ENCODE peak calls at places on chromosomes 6 and 20, in four cellular contexts. C is HL-60, Q is cardiac muscle cell, S is fibroblast of mammary gland. Z is an unnamed sample.

GRCh38 chr20:63974402-63975200 is 4.8 kb downstream of the SAMD10 start:
- DNase-seq in C (no peak), S (no peak), Q (no peak), Z (no peak)

GRCh38 chr20:56504373-56505005 is 20.1 kb upstream of the FAM209A start:
- DNase-seq in Q (peak; percentile 6), C (no peak), S (peak; percentile 4), Z (no peak)

GRCh38 chr6:149158076-149158475 is 159.4 kb upstream of the TAB2 start:
- DNase-seq in Q (no peak), C (no peak), S (no peak), Z (no peak)

GRCh38 chr6:42694586-42694985 is 27.8 kb downstream of the PRPH2 start:
- DNase-seq in C (no peak), Q (peak; percentile 46), S (peak; percentile 56), Z (peak; percentile 94)

GRCh38 chr6:11812951-11813350 is 34.3 kb upstream of the ADTRP start:
- DNase-seq in S (no peak), C (no peak), Q (no peak), Z (no peak)

GRCh38 chr20:23079926-23080325 is 6.2 kb downstream of the CD93 start:
- DNase-seq in C (no peak), Q (no peak), S (no peak), Z (no peak)

GRCh38 chr20:60507087-60507684 is 549.0 kb downstream of the CDH26 start:
- DNase-seq in C (no peak), S (no peak), Q (no peak), Z (no peak)

GRCh38 chr6:94584211-94584610 is 993.1 kb upstream of the MANEA start:
- DNase-seq in S (no peak), Q (no peak), C (no peak), Z (no peak)

GRCh38 chr6:144008501-144009245 is 614 bp upstream of the PLAGL1 start:
- DNase-seq in S (no peak), C (no peak), Q (no peak), Z (peak; percentile 8)

GRCh38 chr20:43824279-43824678 is 90.4 kb upstream of the TOX2 start:
- DNase-seq in Q (no peak), S (no peak), C (no peak), Z (no peak)

GRCh38 chr6:35213824-35214756 is at the start of gene SCUBE3:
- DNase-seq in S (peak; percentile 16), Q (peak; percentile 44), C (no peak), Z (peak; percentile 28)

GRCh38 chr20:46970937-46971630 is 76.4 kb downstream of the EYA2 start:
- DNase-seq in C (peak; percentile 6), Q (peak; percentile 90), S (peak; percentile 84), Z (peak; percentile 71)

GRCh38 chr20:33629533-33629932 is 32.6 kb upstream of the C20orf144 start:
- DNase-seq in S (no peak), C (no peak), Q (no peak), Z (no peak)

GRCh38 chr6:13666194-13667105 is 45.2 kb downstream of the RANBP9 start:
- DNase-seq in C (no peak), Q (no peak), S (peak; percentile 34), Z (no peak)

GRCh38 chr6:83459663-83460062 is 28.8 kb upstream of the ME1 start:
- DNase-seq in S (no peak), Q (no peak), C (no peak), Z (no peak)

GRCh38 chr6:40037271-40037670 is 103.0 kb upstream of the MOCS1 start:
- DNase-seq in S (no peak), C (no peak), Q (no peak), Z (no peak)

GRCh38 chr6:33984466-33985332 is 161.2 kb downstream of the GRM4 start:
- DNase-seq in S (no peak), Q (no peak), C (no peak), Z (no peak)

GRCh38 chr6:165920896-165921671 is 246.6 kb downstream of the TBXT start:
- DNase-seq in S (peak; percentile 1), C (no peak), Q (peak; percentile 16), Z (no peak)

GRCh38 chr6:156752666-156753301 is 24.4 kb upstream of the ARID1B start:
- DNase-seq in Q (no peak), S (no peak), C (no peak), Z (no peak)
- H3K4me3 ChIP-seq in Q (no peak overlapping the region), S (no peak overlapping the region), C (no peak overlapping the region), Z (no peak overlapping the region)

GRCh38 chr6:44725070-44725469 is 337.6 kb downstream of the CDC5L start:
- DNase-seq in S (peak; percentile 69), C (no peak), Q (no peak), Z (peak; percentile 52)
- TF ChIP-seq CTCF in S (no peak), C (no peak), Q (no peak), Z (no peak)

GRCh38 chr20:17806107-17806506 is 106.3 kb downstream of the BANF2 start:
- DNase-seq in S (no peak), C (no peak), Q (no peak), Z (no peak)
- H3K4me3 ChIP-seq in S (no peak overlapping the region), C (no peak overlapping the region), Q (no peak overlapping the region), Z (no peak overlapping the region)

DNA sequence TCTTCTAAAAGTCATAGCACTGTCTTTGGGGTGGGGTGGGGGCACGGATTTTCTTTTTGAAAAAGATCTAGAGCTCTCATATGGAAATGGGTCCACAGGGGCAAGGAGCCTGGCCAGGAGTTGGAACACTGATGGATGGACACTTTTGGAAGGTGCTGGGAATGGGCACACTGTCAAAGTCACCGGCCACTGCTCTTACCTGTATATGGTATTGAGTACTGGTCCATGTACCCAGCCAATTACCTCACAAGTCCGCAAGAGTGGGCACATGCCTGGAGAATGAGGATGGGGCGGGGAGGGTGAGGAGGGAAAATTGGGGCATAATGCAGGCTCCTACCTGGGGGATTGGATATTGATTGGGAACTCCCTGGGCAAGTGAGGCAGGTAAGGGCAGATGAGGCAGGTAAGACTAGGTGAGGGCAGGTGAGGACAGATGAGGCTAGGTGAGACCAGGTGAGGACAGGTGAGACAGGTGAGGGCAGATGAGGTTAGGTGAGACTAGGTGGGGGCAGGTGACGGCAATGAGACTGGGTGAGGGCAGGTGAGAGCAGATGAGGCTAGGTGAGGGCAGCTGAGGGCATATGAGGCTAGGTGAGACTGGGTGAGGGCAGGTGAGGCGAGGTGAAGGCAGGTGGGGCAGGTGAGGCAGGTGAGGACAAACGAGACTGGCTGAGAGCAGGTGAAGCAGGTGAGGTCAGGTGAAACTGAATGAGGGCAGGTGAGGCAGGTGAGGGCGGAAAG is 167.9 kb downstream of the NRN1 start:
- DNase-seq in Q (no peak), C (no peak), S (no peak), Z (no peak)
- TF ChIP-seq CTCF in Q (no peak), C (no peak), S (no peak), Z (no peak)

GRCh38 chr20:62622178-62622876 is 20.0 kb upstream of the SLCO4A1 start:
- DNase-seq in C (no peak), Q (no peak), S (no peak), Z (no peak)
- H3K4me3 ChIP-seq in C (no peak overlapping the region), Q (no peak overlapping the region), S (no peak overlapping the region), Z (no peak overlapping the region)

GRCh38 chr6:100719883-100720682 is 161.0 kb downstream of the ASCC3 start:
- DNase-seq in Q (peak; percentile 67), S (peak; percentile 60), C (no peak), Z (peak; percentile 48)
- TF ChIP-seq CTCF in Q (peak; percentile 56), S (peak; percentile 50), C (no peak), Z (peak; percentile 62)

DNA sequence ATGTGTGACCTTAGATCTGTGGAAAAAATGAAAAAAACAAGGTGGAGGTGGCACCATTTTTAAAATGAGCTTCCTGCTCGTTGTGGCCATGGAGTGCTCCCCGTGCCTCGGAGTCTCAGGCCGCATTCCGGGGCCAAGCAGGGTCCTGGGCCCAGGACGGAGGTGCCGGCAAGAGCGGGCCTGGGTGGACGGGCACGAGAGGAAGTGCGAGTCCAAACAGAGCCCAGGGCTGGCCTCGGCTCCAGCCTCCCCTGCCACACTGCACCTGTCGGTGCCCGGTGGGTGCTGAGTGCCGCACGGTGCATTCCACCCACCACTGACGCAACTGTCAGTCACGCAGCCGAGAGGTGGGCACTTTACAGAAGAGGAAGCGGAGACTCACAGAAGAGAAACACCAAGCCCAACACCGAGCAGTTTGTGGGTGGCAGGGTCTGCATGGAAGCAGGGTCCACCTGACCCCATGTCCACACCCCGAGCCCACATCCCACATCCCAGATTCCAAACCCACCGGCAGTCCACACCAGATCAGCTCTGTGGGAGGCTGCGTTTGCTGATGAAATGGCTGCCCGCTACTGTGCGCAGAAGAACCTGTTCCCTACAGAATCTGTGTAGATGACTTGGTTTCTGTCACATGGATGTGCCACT is 97.7 kb downstream of the PSMB1 start:
- DNase-seq in S (no peak), C (no peak), Q (no peak), Z (no peak)
- H3K4me3 ChIP-seq in S (no peak overlapping the region), C (no peak overlapping the region), Q (no peak overlapping the region), Z (no peak overlapping the region)

DNA sequence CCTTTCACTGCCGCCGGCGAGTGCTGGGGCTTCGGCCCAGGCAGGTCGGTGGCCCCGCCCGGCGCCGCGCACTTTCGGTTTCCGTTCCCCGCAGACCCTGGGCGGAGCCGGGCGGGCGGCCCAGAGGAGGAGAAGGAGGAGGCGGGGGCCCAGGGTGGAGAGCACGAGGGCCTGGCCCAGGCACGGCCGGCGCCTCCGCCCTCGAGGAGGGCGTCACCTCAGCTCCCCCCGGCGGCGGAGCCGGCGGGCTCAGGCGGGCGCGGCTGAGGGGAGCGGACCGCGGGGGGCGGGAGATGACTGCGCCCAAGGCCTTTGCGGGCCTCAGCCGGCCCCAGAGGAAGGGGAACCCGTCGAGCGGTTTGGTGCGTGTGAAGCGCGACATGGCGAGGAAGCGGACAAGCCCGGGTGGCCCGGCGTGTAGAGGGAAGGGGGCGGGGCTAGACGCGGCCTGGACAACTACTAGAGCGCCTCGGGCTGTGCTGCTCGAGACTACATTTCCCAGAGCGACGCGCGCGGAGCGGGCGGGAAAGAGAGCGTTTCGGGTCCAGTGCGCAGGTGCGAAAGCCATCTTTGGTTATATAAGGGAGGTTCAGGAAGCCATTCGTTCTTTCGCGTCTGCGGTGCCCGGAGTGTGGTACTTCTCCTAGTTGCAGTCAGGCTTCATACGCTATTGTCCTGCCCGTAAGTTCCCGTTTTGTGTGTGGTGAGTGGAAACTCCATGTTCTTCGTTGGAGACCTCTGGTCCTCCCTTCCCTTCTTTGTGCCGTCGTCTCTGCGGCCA is at the start of gene ZNFX1:
- DNase-seq in C (peak; percentile 98), S (peak; percentile 96), Q (peak; percentile 99), Z (peak; percentile 97)
- TF ChIP-seq CTCF in C (no peak), S (no peak), Q (no peak), Z (no peak)

GRCh38 chr20:8874437-8874836 is 194.4 kb upstream of the PLCB4 start:
- DNase-seq in C (no peak), S (no peak), Q (peak; percentile 36), Z (no peak)
- H3K4me3 ChIP-seq in C (no peak overlapping the region), S (no peak overlapping the region), Q (no peak overlapping the region), Z (no peak overlapping the region)

GRCh38 chr6:79250559-79250958 is 16.1 kb upstream of the HMGN3 start:
- DNase-seq in Q (no peak), C (no peak), S (no peak), Z (no peak)

GRCh38 chr6:79249136-79249535 is 14.7 kb upstream of the HMGN3 start:
- DNase-seq in C (no peak), S (no peak), Q (no peak), Z (no peak)

GRCh38 chr6:79246891-79247290 is 12.4 kb upstream of the HMGN3 start:
- DNase-seq in C (no peak), S (no peak), Q (no peak), Z (no peak)

DNA sequence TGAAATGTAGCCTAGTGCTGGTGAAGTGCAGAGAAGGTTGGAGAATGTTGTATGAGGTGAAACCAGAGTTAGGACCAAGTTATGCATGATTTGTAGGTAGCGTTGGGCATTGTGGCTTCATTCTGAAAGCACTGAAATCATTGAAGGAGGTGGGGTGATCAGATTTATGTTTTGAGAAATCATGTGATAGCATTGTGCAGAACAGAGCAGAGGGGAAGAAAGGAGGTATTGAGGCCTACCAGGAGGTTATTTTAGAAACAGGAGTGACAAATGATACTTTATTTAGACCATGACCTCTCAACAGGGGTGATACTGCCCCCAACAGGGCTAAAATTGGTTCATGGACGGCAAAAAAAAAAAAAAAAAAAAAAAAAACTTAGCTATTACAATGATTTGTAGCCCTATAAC is 15.6 kb upstream of the HMGN3 start:
- DNase-seq in S (no peak), Q (no peak), C (no peak), Z (no peak)
- TF ChIP-seq CTCF in S (peak; percentile 11), Q (peak; percentile 18), C (no peak), Z (peak; percentile 27)

Z was measured in AG10803.